ENCODE peak calls at places on chromosomes 16 and 17, in seven cellular contexts. One of them, this sample, is unnamed.

GRCh38 chr17:29051194-29051593 is 8.3 kb downstream of the PIPOX start:
- DNase-seq in MG63: no peak
- DNase-seq in SK-MEL-5: no peak
- DNase-seq in T-helper 1 cell: no peak
- DNase-seq in stimulated activated CD4-positive, alpha-beta T cell treated with anti-CD3 and anti-CD28 coated beads, Interleukin-1b, Interleukin-23, amount 100 ng/mL, for 24 hours: no peak
- DNase-seq in HS-5: no peak
- DNase-seq in hypothalamus: no peak
- DNase-seq in this sample: no peak

GRCh38 chr17:34720760-34721159 is 141.4 kb downstream of the TMEM132E start:
- DNase-seq in stimulated activated CD4-positive, alpha-beta T cell treated with anti-CD3 and anti-CD28 coated beads, Interleukin-1b, Interleukin-23, amount 100 ng/mL, for 24 hours: no peak
- DNase-seq in MG63: peak
- DNase-seq in T-helper 1 cell: no peak
- DNase-seq in HS-5: peak
- DNase-seq in hypothalamus: no peak
- DNase-seq in SK-MEL-5: no peak
- DNase-seq in this sample: peak

GRCh38 chr16:30028438-30029093 is 2.5 kb downstream of the TLCD3B start:
- DNase-seq in MG63: no peak
- DNase-seq in hypothalamus: no peak
- DNase-seq in HS-5: no peak
- DNase-seq in SK-MEL-5: no peak
- DNase-seq in stimulated activated CD4-positive, alpha-beta T cell treated with anti-CD3 and anti-CD28 coated beads, Interleukin-1b, Interleukin-23, amount 100 ng/mL, for 24 hours: no peak
- DNase-seq in T-helper 1 cell: no peak
- DNase-seq in this sample: no peak

GRCh38 chr17:36611345-36612072 is 10.1 kb downstream of the MRM1 start:
- DNase-seq in T-helper 1 cell: no peak
- DNase-seq in SK-MEL-5: no peak
- DNase-seq in MG63: peak
- DNase-seq in stimulated activated CD4-positive, alpha-beta T cell treated with anti-CD3 and anti-CD28 coated beads, Interleukin-1b, Interleukin-23, amount 100 ng/mL, for 24 hours: no peak
- DNase-seq in HS-5: no peak
- DNase-seq in hypothalamus: no peak
- DNase-seq in this sample: peak

GRCh38 chr17:36731806-36732205 is 130.4 kb downstream of the MRM1 start:
- DNase-seq in HS-5: no peak
- DNase-seq in MG63: no peak
- DNase-seq in hypothalamus: no peak
- DNase-seq in SK-MEL-5: no peak
- DNase-seq in stimulated activated CD4-positive, alpha-beta T cell treated with anti-CD3 and anti-CD28 coated beads, Interleukin-1b, Interleukin-23, amount 100 ng/mL, for 24 hours: no peak
- DNase-seq in T-helper 1 cell: no peak
- DNase-seq in this sample: no peak

GRCh38 chr17:74599023-74599399 is 6.9 kb upstream of the CD300LD start:
- DNase-seq in HS-5: no peak
- DNase-seq in SK-MEL-5: no peak
- DNase-seq in T-helper 1 cell: no peak
- DNase-seq in hypothalamus: no peak
- DNase-seq in stimulated activated CD4-positive, alpha-beta T cell treated with anti-CD3 and anti-CD28 coated beads, Interleukin-1b, Interleukin-23, amount 100 ng/mL, for 24 hours: no peak
- DNase-seq in MG63: no peak
- DNase-seq in this sample: peak

GRCh38 chr16:75550211-75550662 is 5.8 kb downstream of the TMEM231 start:
- DNase-seq in SK-MEL-5: peak
- DNase-seq in MG63: peak
- DNase-seq in stimulated activated CD4-positive, alpha-beta T cell treated with anti-CD3 and anti-CD28 coated beads, Interleukin-1b, Interleukin-23, amount 100 ng/mL, for 24 hours: no peak
- DNase-seq in hypothalamus: peak
- DNase-seq in HS-5: no peak
- DNase-seq in T-helper 1 cell: no peak
- DNase-seq in this sample: peak

GRCh38 chr17:78822552-78822951 is 18.1 kb downstream of the USP36 start:
- DNase-seq in HS-5: peak
- DNase-seq in SK-MEL-5: no peak
- DNase-seq in T-helper 1 cell: no peak
- DNase-seq in MG63: peak
- DNase-seq in hypothalamus: no peak
- DNase-seq in stimulated activated CD4-positive, alpha-beta T cell treated with anti-CD3 and anti-CD28 coated beads, Interleukin-1b, Interleukin-23, amount 100 ng/mL, for 24 hours: no peak
- DNase-seq in this sample: peak

GRCh38 chr16:4687416-4687815 is 5.9 kb upstream of the NUDT16L1 start:
- DNase-seq in stimulated activated CD4-positive, alpha-beta T cell treated with anti-CD3 and anti-CD28 coated beads, Interleukin-1b, Interleukin-23, amount 100 ng/mL, for 24 hours: no peak
- DNase-seq in T-helper 1 cell: no peak
- DNase-seq in MG63: no peak
- DNase-seq in HS-5: no peak
- DNase-seq in hypothalamus: no peak
- DNase-seq in SK-MEL-5: no peak
- DNase-seq in this sample: no peak

GRCh38 chr17:61464121-61464905 is 12.1 kb downstream of the TBX4 start:
- DNase-seq in T-helper 1 cell: no peak
- DNase-seq in stimulated activated CD4-positive, alpha-beta T cell treated with anti-CD3 and anti-CD28 coated beads, Interleukin-1b, Interleukin-23, amount 100 ng/mL, for 24 hours: no peak
- DNase-seq in MG63: no peak
- DNase-seq in SK-MEL-5: no peak
- DNase-seq in HS-5: no peak
- DNase-seq in hypothalamus: no peak
- DNase-seq in this sample: no peak

GRCh38 chr16:911101-911500 is 59.7 kb downstream of the LMF1 start:
- DNase-seq in stimulated activated CD4-positive, alpha-beta T cell treated with anti-CD3 and anti-CD28 coated beads, Interleukin-1b, Interleukin-23, amount 100 ng/mL, for 24 hours: no peak
- DNase-seq in hypothalamus: no peak
- DNase-seq in HS-5: no peak
- DNase-seq in MG63: no peak
- DNase-seq in T-helper 1 cell: no peak
- DNase-seq in SK-MEL-5: no peak
- DNase-seq in this sample: no peak

GRCh38 chr17:43779145-43780125 is 658 bp upstream of the DUSP3 start:
- DNase-seq in MG63: peak
- DNase-seq in SK-MEL-5: no peak
- DNase-seq in stimulated activated CD4-positive, alpha-beta T cell treated with anti-CD3 and anti-CD28 coated beads, Interleukin-1b, Interleukin-23, amount 100 ng/mL, for 24 hours: no peak
- DNase-seq in hypothalamus: no peak
- DNase-seq in HS-5: no peak
- DNase-seq in T-helper 1 cell: no peak
- DNase-seq in this sample: no peak

GRCh38 chr16:19876501-19877059 is 8.1 kb downstream of the GPRC5B start:
- DNase-seq in stimulated activated CD4-positive, alpha-beta T cell treated with anti-CD3 and anti-CD28 coated beads, Interleukin-1b, Interleukin-23, amount 100 ng/mL, for 24 hours: no peak
- DNase-seq in MG63: no peak
- DNase-seq in T-helper 1 cell: no peak
- DNase-seq in SK-MEL-5: no peak
- DNase-seq in hypothalamus: no peak
- DNase-seq in HS-5: no peak
- DNase-seq in this sample: no peak

GRCh38 chr16:27317738-27318398 is 4.1 kb downstream of the IL4R start:
- DNase-seq in T-helper 1 cell: no peak
- DNase-seq in hypothalamus: no peak
- DNase-seq in stimulated activated CD4-positive, alpha-beta T cell treated with anti-CD3 and anti-CD28 coated beads, Interleukin-1b, Interleukin-23, amount 100 ng/mL, for 24 hours: no peak
- DNase-seq in HS-5: no peak
- DNase-seq in MG63: no peak
- DNase-seq in SK-MEL-5: no peak
- DNase-seq in this sample: no peak

GRCh38 chr17:66776999-66777688 is 57.8 kb upstream of the CACNG5 start:
- DNase-seq in stimulated activated CD4-positive, alpha-beta T cell treated with anti-CD3 and anti-CD28 coated beads, Interleukin-1b, Interleukin-23, amount 100 ng/mL, for 24 hours: no peak
- DNase-seq in SK-MEL-5: no peak
- DNase-seq in hypothalamus: no peak
- DNase-seq in T-helper 1 cell: no peak
- DNase-seq in MG63: no peak
- DNase-seq in HS-5: no peak
- DNase-seq in this sample: no peak

GRCh38 chr17:77188084-77189066 is 47.6 kb downstream of the SEC14L1 start:
- DNase-seq in hypothalamus: no peak
- DNase-seq in SK-MEL-5: no peak
- DNase-seq in stimulated activated CD4-positive, alpha-beta T cell treated with anti-CD3 and anti-CD28 coated beads, Interleukin-1b, Interleukin-23, amount 100 ng/mL, for 24 hours: no peak
- DNase-seq in MG63: no peak
- DNase-seq in T-helper 1 cell: no peak
- DNase-seq in HS-5: no peak
- DNase-seq in this sample: no peak

GRCh38 chr16:81315271-81316175 is 761 bp downstream of the GAN start:
- DNase-seq in T-helper 1 cell: peak
- DNase-seq in HS-5: no peak
- DNase-seq in MG63: peak
- DNase-seq in SK-MEL-5: peak
- DNase-seq in hypothalamus: peak
- DNase-seq in stimulated activated CD4-positive, alpha-beta T cell treated with anti-CD3 and anti-CD28 coated beads, Interleukin-1b, Interleukin-23, amount 100 ng/mL, for 24 hours: no peak
- DNase-seq in this sample: peak

GRCh38 chr17:72587773-72588511 is 467.1 kb downstream of the SOX9 start:
- DNase-seq in MG63: no peak
- DNase-seq in HS-5: no peak
- DNase-seq in stimulated activated CD4-positive, alpha-beta T cell treated with anti-CD3 and anti-CD28 coated beads, Interleukin-1b, Interleukin-23, amount 100 ng/mL, for 24 hours: no peak
- DNase-seq in SK-MEL-5: peak
- DNase-seq in T-helper 1 cell: no peak
- DNase-seq in hypothalamus: no peak
- DNase-seq in this sample: peak